ENCODE peak calls at places on chromosome 13, in four cellular contexts. One of them, this sample, is unnamed.

GRCh38 chr13:112567161-112567862 is 20.6 kb downstream of the TUBGCP3 start:
- DNase-seq in CD4-positive, alpha-beta memory T cell: no peak
- DNase-seq in endothelial cell of umbilical vein: no peak
- DNase-seq in colonic mucosa: no peak
- DNase-seq in this sample: no peak

GRCh38 chr13:47326061-47326460 is 429.2 kb upstream of the HTR2A start:
- DNase-seq in CD4-positive, alpha-beta memory T cell: no peak
- DNase-seq in endothelial cell of umbilical vein: no peak
- DNase-seq in colonic mucosa: no peak
- DNase-seq in this sample: no peak

GRCh38 chr13:92994056-92994455 is 232.6 kb upstream of the GPC6 start:
- DNase-seq in CD4-positive, alpha-beta memory T cell: no peak
- DNase-seq in endothelial cell of umbilical vein: no peak
- DNase-seq in colonic mucosa: no peak
- DNase-seq in this sample: no peak

GRCh38 chr13:41564046-41564445 is 106.7 kb downstream of the RGCC start:
- DNase-seq in CD4-positive, alpha-beta memory T cell: no peak
- DNase-seq in endothelial cell of umbilical vein: no peak
- DNase-seq in colonic mucosa: no peak
- DNase-seq in this sample: no peak

GRCh38 chr13:110916671-110917142 is 1.8 kb upstream of the ANKRD10 start:
- DNase-seq in CD4-positive, alpha-beta memory T cell: no peak
- DNase-seq in endothelial cell of umbilical vein: no peak
- DNase-seq in colonic mucosa: no peak
- DNase-seq in this sample: no peak

GRCh38 chr13:45393941-45394570 is 24.1 kb downstream of the SLC25A30 start:
- DNase-seq in CD4-positive, alpha-beta memory T cell: peak; percentile 31
- DNase-seq in endothelial cell of umbilical vein: peak; percentile 55
- DNase-seq in colonic mucosa: no peak
- DNase-seq in this sample: peak; percentile 46

GRCh38 chr13:112354330-112355273 is 21.6 kb upstream of the SPACA7 start:
- DNase-seq in CD4-positive, alpha-beta memory T cell: no peak
- DNase-seq in endothelial cell of umbilical vein: no peak
- DNase-seq in colonic mucosa: no peak
- DNase-seq in this sample: no peak

GRCh38 chr13:20337894-20338551 is 105.9 kb upstream of the GJB6 start:
- DNase-seq in CD4-positive, alpha-beta memory T cell: no peak
- DNase-seq in endothelial cell of umbilical vein: no peak
- DNase-seq in colonic mucosa: no peak
- DNase-seq in this sample: no peak

GRCh38 chr13:27379694-27380596 is 44.5 kb upstream of the GTF3A start:
- DNase-seq in CD4-positive, alpha-beta memory T cell: peak; percentile 39
- DNase-seq in endothelial cell of umbilical vein: peak; percentile 34
- DNase-seq in colonic mucosa: peak; percentile 91
- DNase-seq in this sample: peak; percentile 90

GRCh38 chr13:33775339-33776108 is 42.4 kb upstream of the RFC3 start:
- DNase-seq in CD4-positive, alpha-beta memory T cell: no peak
- DNase-seq in endothelial cell of umbilical vein: no peak
- DNase-seq in colonic mucosa: no peak
- DNase-seq in this sample: no peak

GRCh38 chr13:112225429-112226090 is 150.6 kb upstream of the SPACA7 start:
- DNase-seq in CD4-positive, alpha-beta memory T cell: no peak
- DNase-seq in endothelial cell of umbilical vein: no peak
- DNase-seq in colonic mucosa: no peak
- DNase-seq in this sample: no peak

GRCh38 chr13:114241918-114242317 is 7.2 kb downstream of the CDC16 start:
- DNase-seq in CD4-positive, alpha-beta memory T cell: no peak
- DNase-seq in endothelial cell of umbilical vein: no peak
- DNase-seq in colonic mucosa: no peak
- DNase-seq in this sample: no peak
- H3K36me3 ChIP-seq in CD4-positive, alpha-beta memory T cell: peaks cover 86% of the 10 kb centered on the region
- H3K36me3 ChIP-seq in endothelial cell of umbilical vein: peaks cover 42% of the 10 kb centered on the region
- H3K36me3 ChIP-seq in colonic mucosa: peaks cover 7% of the 10 kb centered on the region
- H3K36me3 ChIP-seq in this sample: peaks cover 74% of the 10 kb centered on the region

GRCh38 chr13:106498571-106498970 is 36.9 kb downstream of the EFNB2 start:
- DNase-seq in CD4-positive, alpha-beta memory T cell: no peak
- DNase-seq in endothelial cell of umbilical vein: no peak
- DNase-seq in colonic mucosa: no peak
- DNase-seq in this sample: no peak
- H3K27ac ChIP-seq in CD4-positive, alpha-beta memory T cell: no peak overlapping the region
- H3K27ac ChIP-seq in endothelial cell of umbilical vein: no peak overlapping the region
- H3K27ac ChIP-seq in colonic mucosa: no peak overlapping the region
- H3K27ac ChIP-seq in this sample: no peak overlapping the region

DNA sequence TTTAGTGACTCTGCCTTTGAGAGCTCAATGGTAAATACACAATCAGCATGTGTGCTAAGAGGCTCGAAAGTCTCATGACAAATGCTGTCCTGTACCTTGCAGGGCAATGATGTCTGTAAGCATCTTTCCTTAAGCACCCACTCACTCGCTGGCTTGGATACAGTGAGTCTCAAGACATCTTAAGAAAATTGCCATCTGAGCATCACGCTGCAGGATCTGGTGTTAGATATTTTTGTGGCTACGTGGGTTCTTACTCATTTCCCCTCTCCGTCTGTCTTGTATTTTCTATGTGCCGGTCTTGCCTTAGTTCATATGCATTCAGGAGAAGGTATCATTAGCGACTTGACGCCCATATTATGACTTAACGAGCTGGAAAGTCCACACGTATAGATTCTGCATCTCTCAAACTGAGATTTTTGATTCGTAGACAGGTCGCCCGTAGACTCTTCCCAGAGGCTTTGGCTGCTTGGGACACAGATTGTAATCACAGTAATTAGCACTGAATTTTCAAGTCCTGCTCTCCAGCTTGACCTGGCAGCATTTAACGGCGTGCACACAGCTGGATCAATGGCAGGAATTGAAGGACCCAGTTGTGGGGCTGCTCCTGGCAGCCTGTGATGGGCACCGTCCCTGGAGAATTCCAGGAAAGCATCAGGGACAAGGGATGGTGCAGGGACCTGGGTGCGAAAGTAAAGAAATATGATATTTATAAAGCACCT is 231.1 kb downstream of the ZIC5 start:
- DNase-seq in CD4-positive, alpha-beta memory T cell: no peak
- DNase-seq in endothelial cell of umbilical vein: no peak
- DNase-seq in colonic mucosa: peak; percentile 12
- DNase-seq in this sample: no peak
- H3K4me1 ChIP-seq in CD4-positive, alpha-beta memory T cell: no peaks in the 10 kb centered on the region
- H3K4me1 ChIP-seq in endothelial cell of umbilical vein: no peaks in the 10 kb centered on the region
- H3K4me1 ChIP-seq in colonic mucosa: no peaks in the 10 kb centered on the region
- H3K4me1 ChIP-seq in this sample: no peaks in the 10 kb centered on the region

DNA sequence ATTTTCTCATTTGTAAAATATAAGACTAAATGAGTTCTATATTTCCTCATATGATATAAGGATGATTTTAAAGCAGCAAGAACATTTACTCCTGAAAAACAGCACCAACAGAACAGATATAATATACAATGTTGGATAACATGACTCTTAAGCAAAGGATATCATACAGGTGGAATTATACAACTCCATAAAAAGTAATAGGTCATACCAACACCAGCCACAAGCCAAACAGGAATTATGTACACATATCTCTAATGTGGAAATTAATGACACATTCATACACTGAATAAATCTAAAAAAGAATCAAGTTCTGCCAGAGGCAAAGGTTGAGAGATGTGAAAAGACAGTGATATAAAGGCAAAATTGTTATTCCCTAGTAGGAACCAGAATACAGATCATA is 25.9 kb downstream of the INTS6 start:
- DNase-seq in CD4-positive, alpha-beta memory T cell: no peak
- DNase-seq in endothelial cell of umbilical vein: no peak
- DNase-seq in colonic mucosa: no peak
- DNase-seq in this sample: no peak
- H3K36me3 ChIP-seq in CD4-positive, alpha-beta memory T cell: no peaks in the 10 kb centered on the region
- H3K36me3 ChIP-seq in endothelial cell of umbilical vein: no peaks in the 10 kb centered on the region
- H3K36me3 ChIP-seq in colonic mucosa: no peaks in the 10 kb centered on the region
- H3K36me3 ChIP-seq in this sample: peaks cover 25% of the 10 kb centered on the region

GRCh38 chr13:76522083-76522755 is 364.0 kb downstream of the KCTD12 start:
- DNase-seq in CD4-positive, alpha-beta memory T cell: no peak
- DNase-seq in endothelial cell of umbilical vein: no peak
- DNase-seq in colonic mucosa: no peak
- DNase-seq in this sample: peak; percentile 66
- H3K27ac ChIP-seq in CD4-positive, alpha-beta memory T cell: no peak overlapping the region
- H3K27ac ChIP-seq in endothelial cell of umbilical vein: no peak overlapping the region
- H3K27ac ChIP-seq in colonic mucosa: no peak overlapping the region
- H3K27ac ChIP-seq in this sample: no peak overlapping the region

DNA sequence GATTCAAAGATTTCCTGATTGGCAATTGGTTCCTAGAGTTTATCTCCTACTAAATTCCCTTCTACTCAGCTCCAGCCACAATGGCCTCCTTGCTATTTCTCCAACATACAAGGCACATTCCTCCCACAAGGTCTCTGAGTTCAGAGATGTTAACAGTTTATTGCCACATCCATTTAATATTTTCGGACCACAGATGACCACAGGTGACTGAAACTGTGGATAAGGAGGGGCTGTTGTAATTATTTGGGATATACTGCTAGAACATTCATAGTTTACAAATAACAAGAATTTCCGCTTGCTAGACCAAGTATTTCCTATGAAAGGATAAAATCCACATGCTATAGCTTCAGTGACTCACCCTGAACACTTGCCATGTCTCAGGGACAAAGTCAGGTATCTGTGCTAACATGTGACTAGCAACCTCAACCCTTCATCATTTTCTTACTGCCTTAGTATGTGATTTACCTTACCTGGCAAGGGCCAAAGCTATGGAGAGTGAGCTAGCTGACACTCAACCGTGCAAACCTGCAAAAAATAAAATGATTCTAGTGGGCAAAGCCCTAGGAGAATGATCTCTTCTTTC is 117.7 kb downstream of the TBC1D4 start:
- DNase-seq in CD4-positive, alpha-beta memory T cell: no peak
- DNase-seq in endothelial cell of umbilical vein: peak; percentile 42
- DNase-seq in colonic mucosa: no peak
- DNase-seq in this sample: no peak
- H3K4me1 ChIP-seq in CD4-positive, alpha-beta memory T cell: peaks cover 9% of the 10 kb centered on the region
- H3K4me1 ChIP-seq in endothelial cell of umbilical vein: peaks cover 49% of the 10 kb centered on the region
- H3K4me1 ChIP-seq in colonic mucosa: no peaks in the 10 kb centered on the region
- H3K4me1 ChIP-seq in this sample: no peaks in the 10 kb centered on the region

GRCh38 chr13:67630640-67631039 is 400.5 kb upstream of the PCDH9 start:
- DNase-seq in CD4-positive, alpha-beta memory T cell: no peak
- DNase-seq in endothelial cell of umbilical vein: no peak
- DNase-seq in colonic mucosa: no peak
- DNase-seq in this sample: no peak
- H3K36me3 ChIP-seq in CD4-positive, alpha-beta memory T cell: no peaks in the 10 kb centered on the region
- H3K36me3 ChIP-seq in endothelial cell of umbilical vein: no peaks in the 10 kb centered on the region
- H3K36me3 ChIP-seq in colonic mucosa: no peaks in the 10 kb centered on the region
- H3K36me3 ChIP-seq in this sample: no peaks in the 10 kb centered on the region